ENCODE peak calls at places on chromosomes 2 and 18, in seven cellular contexts. F, Q, M, A, J, N and X are unnamed samples.

GRCh38 chr18:35458677-35459441 is 38.9 kb downstream of the INO80C start:
- DNase-seq in Q (no peak), N (peak; percentile 88), M (no peak), A (no peak), F (peak; percentile 25), J (peak; percentile 82), X (no peak)

GRCh38 chr2:176099737-176100546 is at the start of gene HOXD12:
- DNase-seq in Q (no peak), A (no peak), N (peak; percentile 71), F (no peak), J (no peak), M (peak; percentile 30), X (no peak)

GRCh38 chr18:3117493-3118192 is 102.1 kb downstream of the MYOM1 start:
- DNase-seq in J (no peak), Q (no peak), A (no peak), M (no peak), F (no peak), N (no peak), X (no peak)

GRCh38 chr2:144553379-144553778 is 33.5 kb upstream of the ZEB2 start:
- DNase-seq in M (no peak), F (no peak), A (no peak), Q (no peak), J (peak; percentile 75), N (no peak), X (no peak)

GRCh38 chr2:106536490-106536889 is 49.3 kb downstream of the CD8B2 start:
- DNase-seq in F (no peak), M (no peak), A (no peak), J (no peak), Q (no peak), N (no peak), X (peak; percentile 40)

GRCh38 chr18:5305835-5306234 is 10.3 kb upstream of the ZBTB14 start:
- DNase-seq in N (no peak), F (no peak), M (no peak), Q (no peak), A (no peak), J (no peak), X (no peak)

GRCh38 chr2:216555274-216555673 is 56.6 kb downstream of the RPL37A start:
- DNase-seq in M (no peak), J (peak; percentile 69), Q (peak; percentile 67), N (no peak), F (no peak), A (no peak), X (peak; percentile 41)

GRCh38 chr2:2025803-2026202 is 281.5 kb upstream of the PXDN start:
- DNase-seq in A (no peak), F (no peak), Q (no peak), J (no peak), M (no peak), N (peak; percentile 13), X (no peak)

GRCh38 chr2:99084256-99084655 is 57.3 kb upstream of the C2orf15 start:
- DNase-seq in F (no peak), M (no peak), A (peak; percentile 13), N (peak; percentile 54), Q (no peak), J (no peak), X (no peak)

GRCh38 chr2:206296128-206296527 is 21.7 kb downstream of the ZDBF2 start:
- DNase-seq in A (no peak), N (no peak), J (peak; percentile 46), F (no peak), M (no peak), Q (no peak), X (no peak)

GRCh38 chr2:11187083-11187619 is 31.9 kb downstream of the SLC66A3 start:
- DNase-seq in F (no peak), A (no peak), Q (no peak), M (no peak), J (peak; percentile 77), N (no peak), X (no peak)

GRCh38 chr2:205496777-205497176 is 185.5 kb upstream of the NRP2 start:
- DNase-seq in F (no peak), N (no peak), Q (no peak), J (peak; percentile 66), M (no peak), A (no peak), X (no peak)

GRCh38 chr2:12732663-12733062 is 15.9 kb downstream of the TRIB2 start:
- DNase-seq in Q (no peak), J (no peak), M (no peak), A (no peak), F (no peak), N (no peak), X (no peak)

GRCh38 chr2:198517961-198518360 is 713.6 kb downstream of the PLCL1 start:
- DNase-seq in Q (no peak), F (no peak), N (no peak), M (no peak), J (no peak), A (no peak), X (no peak)

GRCh38 chr18:45050712-45051639 is 370.3 kb downstream of the SETBP1 start:
- DNase-seq in M (no peak), N (no peak), A (no peak), J (peak; percentile 72), Q (no peak), F (no peak), X (no peak)

GRCh38 chr18:11653521-11653920 is 35.5 kb upstream of the GNAL start:
- DNase-seq in A (no peak), N (peak; percentile 31), Q (no peak), F (no peak), M (no peak), J (no peak), X (no peak)

GRCh38 chr2:52658598-52658997 is 1109.0 kb upstream of the CHAC2 start:
- DNase-seq in J (peak; percentile 82), M (no peak), Q (no peak), F (no peak), A (no peak), N (no peak), X (no peak)

GRCh38 chr18:9943311-9943710 is 29.5 kb downstream of the VAPA start:
- DNase-seq in Q (no peak), A (no peak), F (no peak), N (no peak), M (no peak), J (no peak), X (no peak)

GRCh38 chr18:47729356-47729755 is 201.1 kb downstream of the SMAD2 start:
- DNase-seq in F (no peak), N (no peak), M (no peak), A (no peak), J (no peak), Q (no peak), X (no peak)

DNA sequence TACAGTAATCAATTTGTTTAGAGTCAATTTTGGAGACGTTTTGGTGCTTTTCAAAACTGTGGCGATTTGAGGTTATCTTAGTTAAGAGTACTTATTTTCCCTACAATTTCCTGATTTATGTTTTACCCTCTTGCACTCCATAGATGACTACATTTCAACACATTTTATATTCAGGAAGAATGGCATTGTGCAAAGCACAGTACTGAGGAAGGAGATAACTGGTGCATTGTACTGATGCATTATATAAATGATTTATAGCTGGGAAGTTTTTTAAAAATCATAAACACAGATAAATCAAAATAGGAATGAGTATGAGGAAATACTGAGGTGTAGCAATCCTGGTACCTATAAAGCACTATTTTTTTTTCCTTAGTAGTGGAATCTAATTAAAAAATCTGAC is 5.6 kb downstream of the REL start:
- DNase-seq in M (no peak), A (no peak), J (no peak), N (no peak), Q (no peak), F (no peak), X (no peak)
- H3K27ac ChIP-seq in M (no peak overlapping the region), A (no peak overlapping the region), J (no peak overlapping the region), N (no peak overlapping the region), Q (no peak overlapping the region), F (no peak overlapping the region), X (no peak overlapping the region)

GRCh38 chr2:134199123-134199522 is 54.7 kb upstream of the MGAT5 start:
- DNase-seq in J (peak; percentile 30), Q (no peak), M (no peak), N (no peak), A (no peak), F (no peak), X (no peak)
- H3K27ac ChIP-seq in J (no peak overlapping the region), Q (no peak overlapping the region), M (no peak overlapping the region), N (no peak overlapping the region), A (no peak overlapping the region), F (no peak overlapping the region), X (no peak overlapping the region)

DNA sequence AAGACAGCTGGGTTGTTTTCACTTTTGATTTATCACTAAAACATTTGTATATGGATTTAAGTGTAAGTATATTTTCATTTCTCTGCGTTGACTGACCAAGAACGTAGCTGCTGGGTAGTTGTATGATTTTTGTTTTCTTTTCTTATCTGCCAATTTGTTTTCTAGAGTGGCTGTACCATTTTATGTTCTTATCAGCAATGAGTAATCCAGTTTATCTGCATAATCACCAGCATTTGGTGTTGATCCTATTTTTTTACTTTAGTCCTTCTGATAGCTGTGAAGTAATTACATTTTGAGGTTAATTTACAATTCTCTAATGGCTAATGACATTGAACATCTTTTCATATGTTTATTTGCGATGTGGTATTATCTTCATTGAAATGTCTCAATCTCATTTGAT is 1178.4 kb upstream of the TMEFF2 start:
- DNase-seq in J (no peak), A (no peak), Q (no peak), F (no peak), N (no peak), M (no peak), X (no peak)
- H3K27ac ChIP-seq in J (no peak overlapping the region), A (no peak overlapping the region), Q (no peak overlapping the region), F (no peak overlapping the region), N (no peak overlapping the region), M (no peak overlapping the region), X (no peak overlapping the region)

DNA sequence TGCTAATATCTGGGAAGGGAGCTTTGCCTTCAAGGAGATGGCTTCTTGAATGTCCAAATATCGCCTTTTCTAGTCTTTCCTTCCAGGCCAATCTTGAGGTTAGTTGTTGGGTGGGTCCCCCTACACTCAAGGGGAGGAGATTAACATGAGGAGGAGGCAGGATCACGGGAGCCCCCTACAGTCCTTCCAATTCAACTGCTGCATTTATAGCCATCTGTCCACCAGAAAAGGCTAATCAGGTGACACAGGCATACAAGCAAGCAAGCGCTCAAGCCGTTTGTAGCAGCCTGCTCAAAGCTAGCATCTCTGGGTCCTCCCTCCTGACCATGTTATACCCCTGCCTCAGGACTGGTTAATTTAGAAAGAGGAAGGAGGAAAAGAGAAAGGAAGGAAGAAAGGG is 87.6 kb downstream of the MRPS9 start:
- DNase-seq in N (peak; percentile 73), F (no peak), Q (no peak), A (peak; percentile 58), M (no peak), J (no peak), X (no peak)
- H3K27ac ChIP-seq in N (no peak overlapping the region), F (no peak overlapping the region), Q (no peak overlapping the region), A (no peak overlapping the region), M (no peak overlapping the region), J (no peak overlapping the region), X (no peak overlapping the region)

GRCh38 chr18:8706981-8707940 is 1.9 kb downstream of the MTCL1 start:
- DNase-seq in N (peak; percentile 89), J (peak; percentile 69), M (no peak), Q (no peak), A (peak; percentile 86), F (peak; percentile 35), X (peak; percentile 11)
- H3K27ac ChIP-seq in N (no peak overlapping the region), J (no peak overlapping the region), M (no peak overlapping the region), Q (peak overlapping the region; percentile 80), A (no peak overlapping the region), F (no peak overlapping the region), X (no peak overlapping the region)

GRCh38 chr2:151828890-151829324 is 686 bp upstream of the ARL5A start:
- DNase-seq in M (no peak), J (no peak), F (no peak), N (no peak), Q (no peak), A (no peak), X (no peak)
- H3K27ac ChIP-seq in M (peak overlapping the region; percentile 52), J (peak overlapping the region; percentile 11), F (peak overlapping the region; percentile 78), N (no peak overlapping the region), Q (peak overlapping the region; percentile 83), A (no peak overlapping the region), X (peak overlapping the region; percentile 88)